ENCODE peak calls at places on chromosome 9, in nine cellular contexts. H is Panc1, I is HCT116, J is SK-N-SH, E is A549, K is HepG2, D is K562, R is HL-60, X is GM23338. A is an unnamed sample.

GRCh38 chr9:36988848-36989247 is 45.2 kb downstream of the PAX5 start:
- DNase-seq in H (no peak), I (no peak), J (no peak), E (no peak), K (no peak), D (no peak), R (no peak), X (no peak), A (no peak)

GRCh38 chr9:129166962-129167557 is 11.0 kb downstream of the IER5L start:
- DNase-seq in H (no peak), I (peak; percentile 63), J (no peak), E (peak; percentile 79), K (peak; percentile 58), D (peak; percentile 91), R (peak; percentile 72), X (peak; percentile 87), A (no peak)

GRCh38 chr9:132214027-132214622 is 52.3 kb downstream of the NTNG2 start:
- DNase-seq in H (no peak), I (peak; percentile 22), J (peak; percentile 90), E (peak; percentile 51), K (no peak), D (peak; percentile 29), R (no peak), X (peak; percentile 85), A (no peak)

GRCh38 chr9:35385042-35385441 is 104.9 kb upstream of the RUSC2 start:
- DNase-seq in H (no peak), I (no peak), J (no peak), E (peak; percentile 9), K (no peak), D (no peak), R (no peak), X (peak; percentile 18), A (no peak)

GRCh38 chr9:71663931-71664459 is 104.3 kb downstream of the CEMIP2 start:
- DNase-seq in H (no peak), I (no peak), J (no peak), E (no peak), K (peak; percentile 34), D (no peak), R (no peak), X (peak; percentile 67), A (no peak)

GRCh38 chr9:88534456-88535225 is at the start of gene NXNL2:
- DNase-seq in H (no peak), I (peak; percentile 64), J (peak; percentile 95), E (peak; percentile 93), K (no peak), D (peak; percentile 90), R (peak; percentile 44), X (peak; percentile 91), A (no peak)

GRCh38 chr9:128098017-128098935 is 29.3 kb downstream of the PTGES2 start:
- DNase-seq in H (no peak), I (peak; percentile 92), J (peak; percentile 9), E (peak; percentile 93), K (peak; percentile 98), D (peak; percentile 73), R (peak; percentile 89), X (peak; percentile 99), A (no peak)

GRCh38 chr9:126367646-126368419 is 41.2 kb downstream of the MVB12B start:
- DNase-seq in H (no peak), I (no peak), J (no peak), E (no peak), K (no peak), D (no peak), R (no peak), X (no peak), A (no peak)

GRCh38 chr9:21565137-21565536 is 83.0 kb upstream of the IFNE start:
- DNase-seq in H (no peak), I (peak; percentile 81), J (no peak), E (no peak), K (no peak), D (no peak), R (no peak), X (no peak), A (no peak)

GRCh38 chr9:5851445-5851844 is 18.5 kb upstream of the ERMP1 start:
- DNase-seq in H (no peak), I (no peak), J (no peak), E (no peak), K (no peak), D (no peak), R (peak; percentile 89), X (no peak), A (peak; percentile 90)

GRCh38 chr9:89879276-89879675 is 274.5 kb downstream of the GADD45G start:
- DNase-seq in H (no peak), I (no peak), J (no peak), E (no peak), K (no peak), D (no peak), R (no peak), X (no peak), A (no peak)

GRCh38 chr9:6413365-6414263 is 615 bp downstream of the UHRF2 start:
- DNase-seq in H (no peak), I (no peak), J (peak; percentile 77), E (peak; percentile 27), K (no peak), D (peak; percentile 22), R (no peak), X (peak; percentile 61), A (no peak)

GRCh38 chr9:36023260-36024048 is 13.3 kb upstream of the RECK start:
- DNase-seq in H (peak; percentile 74), I (peak; percentile 59), J (peak; percentile 68), E (peak; percentile 74), K (peak; percentile 39), D (peak; percentile 35), R (no peak), X (peak; percentile 87), A (peak; percentile 15)

GRCh38 chr9:110351009-110351467 is 13.4 kb upstream of the TXNDC8 start:
- DNase-seq in H (no peak), I (peak; percentile 51), J (no peak), E (peak; percentile 43), K (no peak), D (peak; percentile 15), R (no peak), X (no peak), A (no peak)

GRCh38 chr9:105026451-105026850 is 98.5 kb upstream of the ABCA1 start:
- DNase-seq in H (no peak), I (no peak), J (no peak), E (no peak), K (no peak), D (no peak), R (no peak), X (no peak), A (no peak)

GRCh38 chr9:78515108-78515507 is 218.2 kb downstream of the PSAT1 start:
- DNase-seq in H (no peak), I (no peak), J (no peak), E (no peak), K (no peak), D (no peak), R (no peak), X (no peak), A (no peak)

GRCh38 chr9:92208693-92209524 is 84.6 kb downstream of the IARS1 start:
- DNase-seq in H (no peak), I (no peak), J (no peak), E (no peak), K (peak; percentile 14), D (no peak), R (no peak), X (no peak), A (no peak)

DNA sequence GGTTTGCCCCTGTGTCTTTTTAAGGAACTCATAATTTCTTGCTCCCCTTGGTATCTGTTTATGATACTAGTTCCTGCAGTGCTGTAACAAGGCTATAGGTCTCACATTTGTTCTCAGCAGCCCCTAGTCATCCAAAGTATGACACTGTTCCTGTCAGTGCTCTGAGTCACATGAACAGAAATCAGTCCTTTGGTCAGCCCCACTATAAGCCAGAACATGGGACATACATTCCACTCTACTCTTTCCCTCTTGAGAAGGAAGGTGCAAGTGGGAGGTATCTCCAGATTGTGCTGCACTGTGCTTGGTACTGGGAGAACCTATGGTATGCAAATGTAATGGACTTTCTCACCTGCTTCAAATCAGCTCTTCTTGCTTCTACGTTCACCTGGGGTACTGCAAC is 87.0 kb downstream of the IARS1 start:
- DNase-seq in H (no peak), I (no peak), J (no peak), E (no peak), K (no peak), D (no peak), R (no peak), X (no peak), A (no peak)
- TF ChIP-seq REST in H (no peak), I (no peak), J (no peak), E (no peak), K (no peak), D (no peak), R (no peak), X (no peak), A (no peak)

GRCh38 chr9:83034026-83034425 is 28.9 kb downstream of the RASEF start:
- DNase-seq in H (no peak), I (no peak), J (no peak), E (no peak), K (no peak), D (no peak), R (no peak), X (no peak), A (no peak)
- TF ChIP-seq REST in H (no peak), I (no peak), J (no peak), E (no peak), K (no peak), D (no peak), R (no peak), X (no peak), A (no peak)

GRCh38 chr9:76820431-76820830 is 56.2 kb downstream of the PCA3 start:
- DNase-seq in H (no peak), I (no peak), J (no peak), E (no peak), K (no peak), D (no peak), R (no peak), X (no peak), A (no peak)

GRCh38 chr9:76817489-76817888 is 53.3 kb downstream of the PCA3 start:
- DNase-seq in H (no peak), I (no peak), J (no peak), E (peak; percentile 73), K (no peak), D (no peak), R (no peak), X (no peak), A (no peak)

DNA sequence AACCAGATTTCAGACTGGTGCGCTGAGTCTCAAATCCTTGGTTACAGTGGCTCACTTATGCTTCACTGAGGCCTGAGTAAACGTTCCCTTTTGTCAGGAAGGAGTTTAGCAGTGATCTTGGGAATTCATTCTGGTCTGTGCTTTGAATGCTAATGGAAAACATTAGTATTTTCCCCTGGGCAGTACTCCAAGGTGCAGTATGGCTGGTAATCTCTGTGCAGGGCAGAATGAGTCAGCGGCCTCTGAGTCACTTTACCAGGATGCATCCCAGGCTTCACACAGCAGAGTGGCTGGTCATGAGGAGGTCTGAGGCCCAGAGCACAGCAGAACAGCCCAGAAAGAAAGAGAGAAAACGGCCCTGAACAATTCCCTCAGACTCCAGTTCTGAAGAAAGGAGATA is 54.0 kb downstream of the PCA3 start:
- DNase-seq in H (peak; percentile 82), I (peak; percentile 91), J (no peak), E (peak; percentile 80), K (peak; percentile 15), D (no peak), R (no peak), X (no peak), A (no peak)
- TF ChIP-seq REST in H (no peak), I (no peak), J (no peak), E (no peak), K (no peak), D (no peak), R (no peak), X (no peak), A (no peak)

DNA sequence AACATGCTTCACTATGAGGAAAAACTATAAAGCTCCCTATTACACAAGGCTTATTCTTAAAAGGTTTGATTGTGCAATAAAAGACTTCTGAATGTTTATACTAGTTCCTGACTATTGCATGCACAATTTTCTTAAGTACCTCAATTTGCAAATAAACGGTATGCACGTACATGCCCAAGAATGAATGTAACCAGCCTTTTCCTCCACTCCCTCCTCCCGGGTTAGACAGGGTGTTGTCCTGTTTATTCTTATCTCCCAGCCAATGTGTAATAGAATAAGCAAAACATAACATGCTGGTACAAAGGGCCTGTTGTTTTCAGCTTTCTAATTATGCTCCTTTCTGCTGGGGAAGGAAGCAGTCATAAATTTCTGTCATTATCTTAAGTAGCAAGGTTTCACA is 79.1 kb downstream of the AOPEP start:
- DNase-seq in H (peak; percentile 75), I (peak; percentile 33), J (peak; percentile 35), E (peak; percentile 99), K (no peak), D (no peak), R (peak; percentile 76), X (no peak), A (peak; percentile 31)
- TF ChIP-seq REST in H (no peak), I (no peak), J (no peak), E (no peak), K (no peak), D (no peak), R (no peak), X (no peak), A (no peak)